ENCODE peak calls at places on chromosomes 3 and 15, in ten cellular contexts. F, K, P, C, N, Y, S, M, B and H are unnamed samples.

GRCh38 chr15:66498501-66499386 is 1.2 kb upstream of the SNAPC5 start:
- DNase-seq in Y (no peak), C (no peak), M (no peak), P (no peak), F (no peak), N (no peak), K (peak; percentile 51), B (no peak), S (no peak), H (no peak)

GRCh38 chr15:99702895-99703602 is 30.2 kb downstream of the LYSMD4 start:
- DNase-seq in Y (no peak), K (peak; percentile 53), C (no peak), M (no peak), P (no peak), S (no peak), F (no peak), B (no peak), N (no peak), H (no peak)

GRCh38 chr15:38038659-38039442 is 104.4 kb downstream of the TMCO5A start:
- DNase-seq in C (no peak), N (no peak), P (no peak), M (no peak), K (peak; percentile 89), B (no peak), F (no peak), Y (no peak), S (no peak), H (no peak)

GRCh38 chr3:197811343-197811742 is 20.3 kb downstream of the LRCH3 start:
- DNase-seq in P (no peak), M (no peak), B (no peak), S (no peak), K (peak; percentile 94), F (peak; percentile 30), Y (no peak), N (peak; percentile 51), C (peak; percentile 46), H (no peak)

GRCh38 chr3:10950476-10951294 is 41.9 kb upstream of the SLC6A1 start:
- DNase-seq in Y (no peak), K (peak; percentile 42), C (no peak), B (no peak), P (no peak), S (peak; percentile 62), F (no peak), N (no peak), M (peak; percentile 64), H (no peak)

GRCh38 chr15:89912145-89912673 is 543 bp downstream of the ARPIN start:
- DNase-seq in B (peak; percentile 33), C (no peak), K (no peak), P (peak; percentile 72), S (peak; percentile 61), F (peak; percentile 35), Y (peak; percentile 37), N (peak; percentile 46), M (peak; percentile 58), H (no peak)

GRCh38 chr3:60055765-60056164 is 1005.9 kb upstream of the CFAP20DC start:
- DNase-seq in M (no peak), Y (no peak), P (no peak), B (no peak), S (no peak), C (no peak), K (peak; percentile 26), F (no peak), N (no peak), H (no peak)

GRCh38 chr3:186643493-186643892 is 3.3 kb downstream of the FETUB start:
- DNase-seq in S (no peak), B (no peak), Y (no peak), P (no peak), F (no peak), N (no peak), C (no peak), M (no peak), K (no peak), H (no peak)

GRCh38 chr3:85571835-85572234 is 613.0 kb downstream of the CADM2 start:
- DNase-seq in Y (no peak), B (no peak), S (no peak), C (peak; percentile 75), K (no peak), F (no peak), N (peak; percentile 19), P (no peak), M (no peak), H (no peak)

GRCh38 chr3:133854264-133854663 is 41.4 kb downstream of the RAB6B start:
- DNase-seq in S (no peak), F (no peak), B (no peak), N (no peak), M (no peak), K (no peak), C (no peak), Y (no peak), P (no peak), H (no peak)

GRCh38 chr3:36969540-36970432 is 23.1 kb downstream of the EPM2AIP1 start:
- DNase-seq in F (no peak), S (peak; percentile 60), M (no peak), Y (no peak), K (peak; percentile 93), B (peak; percentile 5), C (no peak), N (no peak), P (no peak), H (peak; percentile 10)

GRCh38 chr3:122305818-122306621 is 19.0 kb upstream of the CSTA start:
- DNase-seq in M (no peak), P (no peak), K (no peak), B (peak; percentile 24), F (no peak), N (no peak), Y (no peak), S (peak; percentile 50), C (no peak), H (no peak)

GRCh38 chr15:65595960-65596359 is 15.0 kb downstream of the INTS14 start:
- DNase-seq in F (no peak), S (no peak), B (no peak), Y (no peak), N (no peak), M (peak; percentile 62), P (no peak), C (no peak), K (no peak), H (no peak)

GRCh38 chr3:195906865-195907729 is 1.3 kb downstream of the TNK2 start:
- DNase-seq in B (peak; percentile 76), N (peak; percentile 60), F (no peak), P (no peak), C (peak; percentile 78), S (no peak), M (no peak), Y (peak; percentile 41), K (peak; percentile 19), H (peak; percentile 68)

GRCh38 chr3:55526332-55527030 is 39.4 kb upstream of the WNT5A start:
- DNase-seq in F (no peak), Y (no peak), C (no peak), S (no peak), K (no peak), N (no peak), P (no peak), B (no peak), M (no peak), H (no peak)

GRCh38 chr3:67415504-67415903 is 238.9 kb downstream of the SUCLG2 start:
- DNase-seq in F (no peak), C (no peak), N (no peak), B (no peak), M (no peak), P (no peak), S (no peak), Y (no peak), K (peak; percentile 59), H (no peak)

GRCh38 chr3:155377861-155378260 is 84.4 kb upstream of the STRIT1 start:
- DNase-seq in M (no peak), N (no peak), P (no peak), Y (no peak), S (no peak), B (no peak), K (no peak), F (no peak), C (no peak), H (no peak)

GRCh38 chr3:179449621-179450020 is 1.6 kb downstream of the GNB4 start:
- DNase-seq in M (no peak), K (peak; percentile 22), C (no peak), B (no peak), S (no peak), N (no peak), F (no peak), P (no peak), Y (no peak), H (no peak)

GRCh38 chr3:168467085-168467714 is 371.5 kb upstream of the GOLIM4 start:
- DNase-seq in M (no peak), K (peak; percentile 55), Y (no peak), C (no peak), B (peak; percentile 34), S (peak; percentile 34), N (no peak), P (no peak), F (no peak), H (no peak)
- TF ChIP-seq CTCF in M (no peak), K (peak; percentile 60), Y (peak; percentile 11), C (no peak), B (peak; percentile 47), S (peak; percentile 64), N (peak; percentile 18), P (no peak), F (peak; percentile 65), H (no peak)

GRCh38 chr3:100010087-100010417 is 104.2 kb downstream of the FILIP1L start:
- DNase-seq in M (no peak), F (no peak), C (no peak), B (no peak), P (no peak), N (no peak), K (no peak), Y (no peak), S (no peak), H (no peak)
- H3K27ac ChIP-seq in M (no peak overlapping the region), F (peak overlapping the region; percentile 71), C (peak overlapping the region; percentile 53), B (no peak overlapping the region), P (peak overlapping the region; percentile 39), N (peak overlapping the region; percentile 38), K (no peak overlapping the region), Y (peak overlapping the region; percentile 34), S (no peak overlapping the region), H (no peak overlapping the region)

DNA sequence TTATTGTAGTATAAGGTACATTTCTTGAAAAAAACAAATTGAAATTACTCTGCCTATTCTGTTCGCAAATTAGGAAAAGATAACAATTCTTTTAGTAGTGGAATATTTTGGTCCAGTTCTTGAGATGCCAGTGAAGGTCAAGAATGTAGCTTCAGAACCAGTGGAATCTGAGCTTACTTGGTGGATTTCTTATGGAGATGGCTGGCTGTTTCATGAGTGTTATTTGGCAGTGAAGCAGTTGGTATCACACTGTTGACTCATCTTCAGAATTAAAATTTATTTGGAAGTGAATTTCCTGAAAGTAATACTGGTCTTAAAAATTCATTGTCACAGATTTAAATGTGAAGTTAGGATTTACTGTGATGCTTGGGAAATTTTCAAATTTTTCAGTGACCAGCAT is 19.1 kb downstream of the RNF13 start:
- DNase-seq in S (no peak), M (no peak), Y (no peak), B (no peak), F (no peak), N (no peak), C (no peak), K (peak; percentile 53), P (no peak), H (no peak)
- H3K9me3 ChIP-seq in S (peaks cover 19% of the 10 kb centered on the region), M (peaks cover 49% of the 10 kb centered on the region), Y (peaks cover 48% of the 10 kb centered on the region), B (peaks cover 36% of the 10 kb centered on the region), F (peaks cover 55% of the 10 kb centered on the region), N (peaks cover 26% of the 10 kb centered on the region), C (no peaks in the 10 kb centered on the region), K (peaks cover 8% of the 10 kb centered on the region), P (no peaks in the 10 kb centered on the region), H (peaks cover 62% of the 10 kb centered on the region)

GRCh38 chr15:62886431-62887071 is 156.0 kb upstream of the TPM1 start:
- DNase-seq in C (no peak), P (no peak), B (no peak), Y (no peak), F (no peak), S (peak; percentile 58), N (no peak), M (peak; percentile 41), K (peak; percentile 37), H (no peak)
- TF ChIP-seq CTCF in C (no peak), P (no peak), B (no peak), Y (no peak), F (no peak), S (no peak), N (no peak), M (no peak), K (no peak), H (no peak)